ENCODE peak calls at places on chromosomes 13 and 19, in six cellular contexts. H is A673, N is right atrium auricular region, J is endodermal cell, E is heart right ventricle, G is thoracic aorta. I is an unnamed sample.
A peak's percentile ranks its signal among the peaks of the same experiment; 100 is the strongest.

GRCh38 chr19:45440873-45441654 is 17.3 kb upstream of the ERCC1 start:
- DNase-seq in H (peak; percentile 60), N (no peak), J (peak; percentile 80), E (no peak), G (no peak), I (no peak)

GRCh38 chr19:51136891-51137551 is 5.1 kb upstream of the SIGLEC7 start:
- DNase-seq in H (no peak), N (no peak), J (peak; percentile 52), E (no peak), G (no peak), I (no peak)

GRCh38 chr19:40807147-40808020 is 8.4 kb downstream of the EGLN2 start:
- DNase-seq in H (no peak), N (no peak), J (peak; percentile 93), E (no peak), G (no peak), I (no peak)

GRCh38 chr19:40672573-40673299 is 17.7 kb downstream of the NUMBL start:
- DNase-seq in H (no peak), N (no peak), J (no peak), E (no peak), G (no peak), I (no peak)

GRCh38 chr13:25922373-25922772 is 129.4 kb downstream of the SHISA2 start:
- DNase-seq in H (no peak), N (no peak), J (no peak), E (no peak), G (no peak), I (no peak)

GRCh38 chr19:14114854-14115253 is 2.7 kb downstream of the PRKACA start:
- DNase-seq in H (no peak), N (peak; percentile 71), J (peak; percentile 83), E (peak; percentile 71), G (no peak), I (no peak)

GRCh38 chr19:6459356-6460098 is at the start of gene SLC25A23:
- DNase-seq in H (peak; percentile 89), N (peak; percentile 62), J (peak; percentile 92), E (peak; percentile 76), G (no peak), I (peak; percentile 83)

GRCh38 chr13:25276748-25277147 is 10.5 kb downstream of the MTMR6 start:
- DNase-seq in H (no peak), N (no peak), J (no peak), E (no peak), G (no peak), I (no peak)

GRCh38 chr13:20118268-20119140 is 42.3 kb downstream of the GJA3 start:
- DNase-seq in H (peak; percentile 45), N (no peak), J (peak; percentile 90), E (peak; percentile 73), G (no peak), I (peak; percentile 90)

GRCh38 chr13:99086869-99087129 is 108.9 kb upstream of the DOCK9 start:
- DNase-seq in H (peak; percentile 21), N (no peak), J (no peak), E (no peak), G (no peak), I (peak; percentile 82)

GRCh38 chr13:70297219-70297618 is 189.0 kb upstream of the KLHL1 start:
- DNase-seq in H (no peak), N (no peak), J (no peak), E (no peak), G (no peak), I (no peak)

GRCh38 chr13:69857188-69857821 is 250.3 kb upstream of the ATXN8OS start:
- DNase-seq in H (peak; percentile 58), N (no peak), J (no peak), E (no peak), G (no peak), I (no peak)

GRCh38 chr19:7682175-7682855 is 1.7 kb downstream of the TRAPPC5 start:
- DNase-seq in H (no peak), N (no peak), J (no peak), E (peak; percentile 28), G (no peak), I (peak; percentile 28)

GRCh38 chr13:26785845-26786630 is 25.5 kb upstream of the GPR12 start:
- DNase-seq in H (peak; percentile 56), N (no peak), J (peak; percentile 71), E (peak; percentile 31), G (no peak), I (peak; percentile 31)

GRCh38 chr19:51699170-51699569 is 6.0 kb downstream of the SPACA6 start:
- DNase-seq in H (no peak), N (peak; percentile 16), J (no peak), E (no peak), G (no peak), I (no peak)

GRCh38 chr19:48826606-48827020 is 9.7 kb downstream of the HSD17B14 start:
- DNase-seq in H (no peak), N (no peak), J (peak; percentile 89), E (no peak), G (no peak), I (peak; percentile 74)

GRCh38 chr19:35409191-35409590 is 38.3 kb downstream of the GPR42 start:
- DNase-seq in H (no peak), N (no peak), J (no peak), E (no peak), G (no peak), I (no peak)

GRCh38 chr19:14115761-14116160 is 1.8 kb downstream of the PRKACA start:
- DNase-seq in H (no peak), N (no peak), J (no peak), E (no peak), G (no peak), I (no peak)

GRCh38 chr13:40994581-40995230 is 24.4 kb downstream of the ELF1 start:
- DNase-seq in H (no peak), N (no peak), J (no peak), E (no peak), G (no peak), I (no peak)

DNA sequence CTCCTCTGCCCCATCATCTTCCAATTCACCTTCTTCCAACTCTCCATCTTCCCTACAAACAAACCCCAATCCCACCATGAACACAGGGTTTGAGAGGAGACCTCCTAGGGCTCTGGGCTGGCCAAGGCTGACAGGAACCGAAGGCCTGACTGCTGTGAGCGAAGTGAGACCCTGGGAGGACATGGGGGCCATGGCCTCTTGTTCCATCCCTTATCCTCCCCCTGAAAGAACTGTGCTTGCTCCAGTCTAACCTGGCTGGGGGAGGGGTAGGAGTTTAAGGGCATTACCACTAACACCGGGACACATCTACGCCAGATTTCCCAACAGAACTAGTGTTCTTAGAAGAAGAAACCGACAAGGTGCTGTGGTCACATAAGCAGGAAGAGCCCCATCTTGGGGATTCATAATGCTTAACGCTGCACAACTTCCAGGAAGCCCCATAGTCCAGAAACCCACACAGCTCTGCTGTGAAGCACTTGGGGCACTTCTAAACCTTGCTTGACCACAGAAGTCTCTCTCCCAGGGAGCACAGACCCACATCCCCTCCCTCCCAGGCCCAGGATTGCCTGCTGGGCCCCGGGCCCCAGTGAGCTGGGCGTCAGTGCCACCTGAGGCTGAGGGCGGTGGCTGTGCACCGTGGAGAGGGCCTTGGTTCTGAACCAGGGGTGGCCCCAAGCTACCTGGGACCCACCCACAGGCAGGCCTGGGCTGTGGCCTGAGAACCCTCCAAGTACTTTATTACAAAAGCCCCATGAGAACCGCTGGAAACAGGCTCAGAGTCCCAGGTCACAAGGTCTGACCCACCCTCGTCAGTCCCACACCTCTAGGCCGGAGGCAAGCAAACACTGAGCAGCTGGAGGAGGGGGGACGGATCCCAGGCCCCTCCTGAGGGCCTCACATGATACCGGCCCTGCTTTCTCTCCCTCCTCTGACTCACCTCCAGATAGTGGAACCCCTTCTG is 18.7 kb downstream of the ZC3H4 start:
- DNase-seq in H (no peak), N (no peak), J (peak; percentile 34), E (no peak), G (no peak), I (peak; percentile 58)
- H3K27ac ChIP-seq in H (peak overlapping the region; percentile 40), N (peak overlapping the region; percentile 82), J (peak overlapping the region; percentile 24), E (peak overlapping the region; percentile 75), G (peak overlapping the region; percentile 26), I (peak overlapping the region; percentile 81)

DNA sequence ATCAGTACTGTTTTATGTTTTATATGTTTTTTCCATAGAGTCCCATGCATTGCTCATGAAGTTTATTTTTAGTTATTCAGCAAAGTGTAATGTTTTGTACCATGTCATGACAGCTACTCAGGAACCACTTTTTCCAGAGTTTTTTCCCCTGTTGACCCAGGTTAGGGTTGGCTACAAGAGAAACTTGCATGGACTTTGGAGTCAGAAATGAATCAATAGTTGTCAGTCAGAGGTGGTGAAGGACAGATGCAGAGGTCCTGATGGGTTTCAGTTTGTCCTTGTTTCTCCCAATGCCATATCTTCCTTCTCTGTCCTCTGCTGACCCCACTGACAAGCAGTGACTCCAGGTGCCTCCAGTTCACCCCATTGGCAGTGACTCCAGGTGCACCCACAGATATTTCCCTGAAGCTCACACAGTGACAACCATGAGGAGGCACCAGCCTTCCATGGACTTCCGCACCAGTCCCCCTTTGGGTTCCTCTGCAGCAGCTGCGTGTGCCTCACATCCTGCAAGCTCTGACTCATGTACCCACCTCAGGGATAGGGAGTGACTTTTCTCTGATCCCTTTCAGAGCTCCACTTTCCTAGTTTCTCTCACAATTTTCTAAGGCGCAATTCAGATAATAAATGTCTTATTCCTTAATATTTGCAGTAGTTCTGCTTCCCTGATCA is 92.1 kb downstream of the AKAP11 start:
- DNase-seq in H (peak; percentile 13), N (no peak), J (peak; percentile 60), E (no peak), G (no peak), I (no peak)
- TF ChIP-seq CTCF in H (no peak), N (no peak), J (no peak), E (no peak), G (no peak), I (no peak)

DNA sequence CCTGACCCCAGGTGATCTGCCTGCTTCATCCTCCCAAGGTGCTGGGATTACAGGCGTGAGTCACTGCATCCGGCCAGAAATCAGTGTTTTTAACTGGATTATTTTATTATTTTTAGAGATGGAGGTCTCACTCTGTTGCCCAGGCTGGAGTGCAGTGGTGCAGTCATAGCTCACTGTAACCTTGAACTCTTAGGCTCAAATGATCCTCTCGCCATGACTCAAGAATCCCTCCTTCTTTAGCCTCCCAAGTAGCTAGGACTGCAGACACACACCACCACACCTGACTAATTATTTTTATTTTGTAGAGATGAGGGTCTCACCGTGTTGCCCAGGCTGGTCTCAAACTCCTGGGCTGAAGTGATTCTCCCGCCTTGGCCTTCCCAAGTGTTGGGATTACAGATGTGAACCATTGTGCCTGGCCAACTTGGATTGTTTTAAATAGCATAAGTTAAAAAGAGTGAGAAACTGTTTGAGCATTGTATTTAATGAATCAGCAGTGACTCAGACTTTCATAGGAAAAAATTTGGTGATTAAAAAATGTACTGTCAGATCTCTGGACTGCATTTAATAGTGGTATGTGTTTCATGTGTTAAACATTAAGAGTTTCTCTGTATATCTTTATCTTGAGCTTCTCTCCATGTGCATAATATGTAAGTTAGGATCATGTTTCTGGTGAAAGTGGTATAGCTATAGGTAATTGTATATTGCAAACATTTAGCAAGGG is 121.1 kb downstream of the PCCA start:
- DNase-seq in H (no peak), N (no peak), J (no peak), E (no peak), G (no peak), I (no peak)
- H3K4me1 ChIP-seq in H (no peaks in the 10 kb centered on the region), N (no peaks in the 10 kb centered on the region), J (no peaks in the 10 kb centered on the region), E (no peaks in the 10 kb centered on the region), G (peaks cover 3% of the 10 kb centered on the region), I (no peaks in the 10 kb centered on the region)

DNA sequence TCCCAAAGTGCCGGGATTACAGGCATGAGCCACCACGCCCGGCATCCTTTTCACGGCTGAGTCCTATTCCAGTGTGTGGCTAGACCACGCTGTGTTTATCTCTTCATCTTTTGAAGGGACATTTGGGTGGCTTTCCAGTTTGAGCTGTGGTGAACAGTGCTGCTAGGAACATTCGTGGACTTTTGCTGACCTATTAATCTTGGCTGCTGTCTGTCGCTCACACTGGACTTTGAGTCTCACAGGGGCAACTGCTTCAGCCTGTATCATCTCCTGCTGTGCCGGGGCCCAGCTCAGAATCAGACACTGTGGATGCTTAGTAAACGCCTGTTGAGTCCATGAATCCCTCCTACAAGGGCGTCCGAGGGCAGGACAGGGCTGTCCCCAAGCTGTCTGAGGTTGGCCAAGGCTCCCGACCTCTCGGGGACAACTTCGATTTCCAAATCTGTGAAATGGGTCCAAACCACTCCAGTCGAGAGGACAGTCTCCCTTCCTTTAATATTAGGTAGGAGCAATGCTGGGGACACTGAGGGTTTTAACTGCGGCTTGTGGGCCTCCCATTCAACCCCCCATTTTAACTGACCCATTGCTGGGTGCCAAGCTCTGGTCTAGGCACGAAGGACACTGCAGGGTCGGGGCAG is 48.4 kb downstream of the SMIM24 start:
- DNase-seq in H (no peak), N (no peak), J (no peak), E (no peak), G (no peak), I (no peak)
- H3K27ac ChIP-seq in H (no peak overlapping the region), N (peak overlapping the region; percentile 87), J (no peak overlapping the region), E (peak overlapping the region; percentile 20), G (peak overlapping the region; percentile 10), I (no peak overlapping the region)